ENCODE peak calls at places on chromosome 17, in six cellular contexts. J is K562, K is HepG2, Z is GM12878, A is GM12891, H is H1. F is an unnamed sample.

GRCh38 chr17:64384253-64385186 is 6.1 kb downstream of the PECAM1 start:
- DNase-seq in J (no peak), K (peak), Z (no peak), A (no peak), H (no peak), F (no peak)

GRCh38 chr17:14775761-14776492 is 475.0 kb downstream of the HS3ST3B1 start:
- DNase-seq in J (no peak), K (no peak), Z (no peak), A (no peak), H (no peak), F (no peak)

GRCh38 chr17:20127660-20128413 is 118.7 kb downstream of the SPECC1 start:
- DNase-seq in J (no peak), K (peak), Z (no peak), A (no peak), H (no peak), F (no peak)

GRCh38 chr17:31452101-31452500 is 60.6 kb downstream of the RAB11FIP4 start:
- DNase-seq in J (no peak), K (no peak), Z (no peak), A (no peak), H (no peak), F (no peak)

GRCh38 chr17:73833779-73834613 is 189.8 kb upstream of the SDK2 start:
- DNase-seq in J (no peak), K (no peak), Z (no peak), A (no peak), H (no peak), F (no peak)

GRCh38 chr17:74924250-74924948 is at the start of gene OTOP2:
- DNase-seq in J (no peak), K (no peak), Z (no peak), A (no peak), H (no peak), F (no peak)

GRCh38 chr17:45584092-45585036 is 93.8 kb upstream of the PLEKHM1 start:
- DNase-seq in J (peak), K (peak), Z (no peak), A (peak), H (no peak), F (peak)

GRCh38 chr17:79589669-79590270 is 21.1 kb downstream of the RBFOX3 start:
- DNase-seq in J (no peak), K (no peak), Z (no peak), A (no peak), H (no peak), F (no peak)

GRCh38 chr17:64178011-64178825 is 48.3 kb upstream of the ERN1 start:
- DNase-seq in J (no peak), K (peak), Z (no peak), A (no peak), H (no peak), F (no peak)

GRCh38 chr17:63132509-63132911 is 166.5 kb downstream of the TANC2 start:
- DNase-seq in J (no peak), K (no peak), Z (no peak), A (no peak), H (no peak), F (no peak)

GRCh38 chr17:82658331-82658730 is 10.1 kb upstream of the WDR45B start:
- DNase-seq in J (no peak), K (no peak), Z (no peak), A (no peak), H (no peak), F (no peak)

GRCh38 chr17:40952675-40953074 is 14.1 kb downstream of the KRT39 start:
- DNase-seq in J (no peak), K (no peak), Z (no peak), A (no peak), H (no peak), F (no peak)

GRCh38 chr17:3039748-3040147 is 23.7 kb downstream of the OR1D5 start:
- DNase-seq in J (no peak), K (no peak), Z (no peak), A (no peak), H (no peak), F (no peak)

GRCh38 chr17:70405492-70406220 is 236.3 kb downstream of the KCNJ2 start:
- DNase-seq in J (no peak), K (no peak), Z (peak), A (no peak), H (no peak), F (no peak)

GRCh38 chr17:74779948-74780400 is 3.8 kb upstream of the NAT9 start:
- DNase-seq in J (no peak), K (no peak), Z (peak), A (peak), H (no peak), F (peak)

GRCh38 chr17:48047113-48047740 is 932 bp upstream of the NFE2L1 start:
- DNase-seq in J (no peak), K (no peak), Z (no peak), A (no peak), H (no peak), F (no peak)

GRCh38 chr17:35804658-35805192 is 4.6 kb upstream of the TAF15 start:
- DNase-seq in J (peak), K (peak), Z (peak), A (peak), H (peak), F (peak)

GRCh38 chr17:45759761-45760160 is 24.4 kb upstream of the CRHR1 start:
- DNase-seq in J (peak), K (no peak), Z (no peak), A (no peak), H (no peak), F (no peak)

GRCh38 chr17:27466748-27467375 is 10.6 kb downstream of the KSR1 start:
- DNase-seq in J (peak), K (no peak), Z (peak), A (peak), H (no peak), F (peak)

GRCh38 chr17:73953206-73954033 is 250.1 kb upstream of the RPL38 start:
- DNase-seq in J (no peak), K (no peak), Z (no peak), A (no peak), H (no peak), F (no peak)

GRCh38 chr17:48541574-48542113 is 3.3 kb downstream of the HOXB2 start:
- DNase-seq in J (peak), K (no peak), Z (no peak), A (no peak), H (no peak), F (no peak)

DNA sequence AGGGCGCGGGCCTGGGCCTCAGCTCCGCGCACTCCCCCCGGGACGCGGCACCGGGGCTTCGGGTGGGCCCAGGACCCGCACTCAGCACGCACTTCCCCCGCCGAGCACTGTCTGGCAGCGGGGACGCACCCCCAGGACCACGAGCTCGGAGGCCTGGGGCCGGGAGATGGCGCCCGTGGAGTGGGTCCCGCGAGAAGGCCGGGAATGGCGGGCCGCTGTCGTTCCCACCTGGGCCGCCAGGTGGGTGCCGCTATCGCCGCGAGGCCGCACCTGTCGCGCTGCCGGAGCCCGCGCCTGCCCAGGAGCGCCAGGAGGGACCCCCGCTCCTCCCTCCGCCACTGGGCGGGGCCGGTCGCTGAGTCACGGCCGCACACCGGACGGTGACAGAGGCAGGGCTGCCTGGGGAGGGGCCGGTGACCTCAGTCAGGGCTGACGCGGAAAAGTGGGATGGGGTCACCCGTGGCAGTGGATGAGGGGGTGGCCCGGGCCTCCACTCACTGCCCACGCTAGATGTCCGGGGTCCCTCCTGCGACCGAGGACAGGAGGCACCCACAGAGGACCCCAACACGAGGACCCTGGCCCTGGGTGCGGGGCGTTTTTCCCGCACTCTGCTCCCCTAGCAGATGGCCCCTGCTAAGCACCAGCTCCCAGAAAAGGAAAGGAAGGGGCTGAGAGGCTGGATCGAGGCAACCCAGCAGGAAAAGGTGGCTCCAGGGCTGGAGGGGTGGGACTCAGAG is 6.9 kb upstream of the ACTG1 start:
- DNase-seq in J (peak), K (no peak), Z (no peak), A (peak), H (no peak), F (peak)
- TF ChIP-seq POLR2A in J (peak), K (no peak), Z (peak), A (no peak), H (no peak), F (peak)

DNA sequence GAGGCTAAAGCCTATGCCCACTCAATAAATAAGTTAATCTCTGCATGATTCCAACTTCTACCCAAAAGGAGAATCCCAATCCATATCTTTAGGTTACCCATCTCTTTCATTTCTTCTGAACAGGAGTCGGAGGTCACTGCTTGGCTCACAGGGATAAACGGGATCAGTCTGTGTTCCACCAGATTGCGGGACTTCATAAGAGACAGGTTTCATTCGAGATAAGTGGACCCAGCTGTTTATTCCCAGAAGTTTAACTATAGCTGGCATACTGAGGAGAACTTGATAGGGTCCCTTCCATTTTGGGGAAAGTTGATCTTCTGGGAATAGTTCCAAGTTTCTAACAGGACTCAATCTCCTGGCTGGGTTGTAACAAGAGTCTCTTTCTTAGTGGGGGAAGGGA is 45.4 kb upstream of the ARL4D start:
- DNase-seq in J (no peak), K (no peak), Z (no peak), A (no peak), H (no peak), F (no peak)
- TF ChIP-seq TAF1 in J (no peak), K (no peak), Z (no peak), A (no peak), H (no peak), F (no peak)

DNA sequence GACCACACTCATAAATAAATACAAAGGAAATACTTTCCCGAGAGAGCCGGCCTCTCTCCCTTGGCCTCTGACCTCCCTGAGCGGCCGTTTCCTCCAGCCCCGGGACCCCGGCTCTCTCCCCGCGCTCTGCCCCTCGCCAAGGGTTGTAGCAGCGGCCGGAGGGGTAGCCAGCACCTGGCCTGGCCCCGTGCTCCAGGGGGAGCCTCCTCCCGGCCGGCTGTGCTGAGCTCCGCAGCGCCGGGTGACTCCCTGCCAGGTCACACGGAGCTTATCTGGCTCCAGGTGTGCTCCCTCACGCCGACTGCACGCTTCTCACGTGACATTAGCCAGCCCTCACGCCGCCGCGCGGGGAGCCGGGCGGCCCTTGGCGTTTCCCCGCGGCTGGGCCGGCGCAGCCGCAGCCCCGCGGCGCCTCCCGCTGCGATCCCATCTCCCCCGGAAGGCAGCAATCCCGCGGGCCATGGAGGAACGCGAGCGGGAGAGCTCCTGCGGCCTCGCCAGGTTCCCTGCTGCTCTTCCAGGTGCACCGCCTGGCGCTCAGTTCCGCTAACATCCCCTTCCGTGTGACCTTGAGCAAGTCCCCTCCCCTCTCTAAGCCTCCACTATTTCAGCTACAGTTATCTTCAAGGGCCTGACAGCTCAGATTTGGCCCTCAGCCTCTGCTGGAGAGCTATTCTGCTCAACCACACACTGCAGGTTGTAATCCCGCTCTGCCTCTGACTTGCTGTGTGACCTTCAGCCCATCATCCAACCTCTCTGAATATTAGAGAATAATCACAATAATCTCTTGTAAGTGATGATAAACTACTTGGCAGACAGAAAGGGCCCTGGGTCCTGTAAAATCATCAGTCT is 3.5 kb downstream of the MYO18A start:
- DNase-seq in J (peak), K (peak), Z (no peak), A (peak), H (peak), F (peak)
- TF ChIP-seq POLR2A in J (peak), K (peak), Z (peak), A (peak), H (no peak), F (peak)

GRCh38 chr17:7830616-7831015 is 3.4 kb upstream of the KDM6B start:
- DNase-seq in J (no peak), K (no peak), Z (no peak), A (no peak), H (no peak), F (no peak)
- TF ChIP-seq TAF1 in J (no peak), K (no peak), Z (no peak), A (no peak), H (no peak), F (no peak)

GRCh38 chr17:42194133-42194899 is at the start of gene GHDC:
- DNase-seq in J (peak), K (peak), Z (peak), A (peak), H (no peak), F (peak)
- TF ChIP-seq POLR2A in J (peak), K (peak), Z (peak), A (no peak), H (no peak), F (peak)

DNA sequence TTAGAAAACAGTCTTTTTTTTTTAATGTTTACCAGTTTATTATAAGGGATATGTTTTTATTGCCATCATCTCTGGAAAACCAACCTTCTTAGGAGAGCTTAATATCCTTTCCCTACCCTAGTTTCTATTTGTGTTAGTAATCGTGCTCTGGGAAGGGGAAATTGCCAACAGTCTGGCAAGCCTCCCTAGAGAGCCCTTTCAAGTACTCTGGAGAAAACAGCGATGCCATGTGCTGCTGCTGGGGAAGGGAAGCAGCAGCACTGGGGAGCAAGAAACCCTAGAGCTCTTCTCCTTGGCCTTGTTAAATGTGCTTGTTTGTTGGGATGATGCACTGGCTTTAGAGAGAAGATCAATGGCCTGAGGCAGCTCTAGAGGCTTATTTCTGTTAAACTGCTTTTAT is 10.3 kb downstream of the RETREG3 start:
- DNase-seq in J (no peak), K (no peak), Z (no peak), A (no peak), H (no peak), F (no peak)
- TF ChIP-seq TAF1 in J (no peak), K (no peak), Z (no peak), A (no peak), H (no peak), F (no peak)

DNA sequence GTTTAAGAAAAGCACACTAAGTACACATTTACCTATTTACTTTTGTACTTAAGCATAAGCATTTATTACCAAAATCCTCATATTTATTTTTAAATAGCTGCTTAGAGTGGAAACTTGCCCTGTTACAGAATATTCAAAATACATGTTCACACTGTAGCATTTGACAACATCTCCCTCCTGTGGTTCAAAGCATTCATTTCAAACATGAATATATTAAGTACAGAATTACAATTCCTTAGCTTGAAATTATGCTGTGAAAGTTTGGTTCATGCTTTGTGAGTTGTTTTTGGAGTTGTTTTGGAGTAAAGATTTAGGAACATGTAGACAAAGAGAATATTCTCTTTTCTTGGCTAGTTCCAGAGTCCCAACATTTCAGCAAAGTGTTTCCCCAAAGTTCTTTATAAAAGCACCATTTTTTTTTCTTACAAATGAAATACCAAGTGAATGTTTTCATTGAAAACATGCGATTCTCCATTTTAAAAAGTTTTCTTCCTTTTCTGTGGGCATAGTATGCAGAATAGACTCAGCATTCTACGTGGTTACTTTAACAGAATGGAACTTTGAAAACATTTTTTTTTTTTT is 33.2 kb downstream of the TUBD1 start:
- DNase-seq in J (no peak), K (peak), Z (no peak), A (no peak), H (no peak), F (no peak)
- TF ChIP-seq POLR2A in J (no peak), K (no peak), Z (no peak), A (no peak), H (no peak), F (no peak)

GRCh38 chr17:17096438-17097178 is 54.4 kb downstream of the MPRIP start:
- DNase-seq in J (no peak), K (peak), Z (no peak), A (no peak), H (no peak), F (no peak)

GRCh38 chr17:17098426-17099035 is 56.3 kb downstream of the MPRIP start:
- DNase-seq in J (no peak), K (no peak), Z (no peak), A (no peak), H (no peak), F (no peak)

GRCh38 chr17:17093764-17094163 is 51.5 kb downstream of the MPRIP start:
- DNase-seq in J (no peak), K (no peak), Z (no peak), A (no peak), H (no peak), F (no peak)

GRCh38 chr17:17102176-17102575 is 59.9 kb downstream of the MPRIP start:
- DNase-seq in J (no peak), K (no peak), Z (no peak), A (no peak), H (no peak), F (no peak)

DNA sequence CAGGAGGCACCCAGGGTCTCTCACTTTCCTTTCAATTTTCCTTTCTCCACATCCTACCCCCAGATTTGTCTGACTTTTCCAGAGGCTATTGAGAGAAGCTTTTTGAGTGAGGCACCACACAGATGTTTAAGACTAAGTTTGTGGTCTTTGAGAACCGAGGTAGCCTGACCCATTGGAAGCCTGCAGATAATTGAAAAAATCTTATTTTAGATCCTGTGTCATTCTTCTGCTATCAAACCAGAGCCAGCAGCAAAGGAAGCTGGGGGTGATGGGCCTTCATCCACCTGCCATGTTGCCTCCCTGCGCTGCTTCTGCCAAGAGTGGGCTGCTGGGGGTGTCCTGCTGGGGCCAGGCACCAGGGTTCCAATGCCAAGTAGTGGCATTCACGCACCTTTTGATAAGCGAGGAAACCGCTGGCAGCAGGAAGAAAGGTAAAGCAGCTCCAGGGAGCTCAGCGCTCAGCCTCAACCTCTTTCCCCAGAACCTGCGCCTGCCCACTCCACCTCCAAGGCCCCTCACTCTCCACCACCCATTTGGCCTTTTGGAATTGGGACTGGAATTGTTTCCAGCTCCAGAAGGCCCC is 55.6 kb downstream of the MPRIP start:
- DNase-seq in J (no peak), K (no peak), Z (no peak), A (no peak), H (no peak), F (no peak)
- TF ChIP-seq TAF1 in J (no peak), K (no peak), Z (no peak), A (no peak), H (no peak), F (no peak)